ENCODE peak calls at places on chromosomes 6 and 20, in six cellular contexts. G, L, C, Q, M and K are unnamed samples. For H3K4me1, the result is how much of the 10 kb centered on the place peaks cover.

GRCh38 chr6:122620902-122621301 is 10.7 kb downstream of the PKIB start:
- DNase-seq in G (no peak), L (peak), C (no peak), Q (no peak), M (peak), K (no peak)

GRCh38 chr6:157271441-157271840 is 51.9 kb downstream of the TMEM242 start:
- DNase-seq in G (no peak), L (no peak), C (no peak), Q (no peak), M (no peak), K (no peak)

GRCh38 chr6:49826743-49827406 is 39.5 kb downstream of the CRISP1 start:
- DNase-seq in G (no peak), L (no peak), C (no peak), Q (peak), M (no peak), K (no peak)

GRCh38 chr20:62910217-62910766 is 16.0 kb downstream of the DIDO1 start:
- DNase-seq in G (no peak), L (no peak), C (no peak), Q (no peak), M (no peak), K (no peak)

GRCh38 chr20:63947638-63948456 is 8.4 kb downstream of the UCKL1 start:
- DNase-seq in G (no peak), L (no peak), C (no peak), Q (no peak), M (peak), K (peak)

GRCh38 chr20:25085756-25086495 is 4.0 kb upstream of the VSX1 start:
- DNase-seq in G (no peak), L (no peak), C (no peak), Q (no peak), M (no peak), K (peak)

GRCh38 chr6:157107915-157108651 is 215.2 kb downstream of the TMEM242 start:
- DNase-seq in G (no peak), L (peak), C (peak), Q (no peak), M (peak), K (no peak)

GRCh38 chr6:170231496-170232185 is 59.2 kb downstream of the DLL1 start:
- DNase-seq in G (no peak), L (no peak), C (no peak), Q (no peak), M (peak), K (no peak)

GRCh38 chr20:19181552-19181951 is 30.9 kb upstream of the SLC24A3 start:
- DNase-seq in G (no peak), L (peak), C (no peak), Q (peak), M (peak), K (no peak)

GRCh38 chr6:77322604-77323003 is 140.7 kb downstream of the HTR1B start:
- DNase-seq in G (no peak), L (no peak), C (no peak), Q (no peak), M (no peak), K (no peak)

GRCh38 chr20:43941476-43942212 is 27.0 kb downstream of the TOX2 start:
- DNase-seq in G (no peak), L (peak), C (no peak), Q (no peak), M (peak), K (no peak)

GRCh38 chr20:34316191-34316814 is 13.1 kb upstream of the AHCY start:
- DNase-seq in G (no peak), L (peak), C (no peak), Q (no peak), M (peak), K (no peak)

GRCh38 chr6:112800439-112800838 is 453.3 kb downstream of the RFPL4B start:
- DNase-seq in G (no peak), L (peak), C (no peak), Q (no peak), M (no peak), K (no peak)

GRCh38 chr20:56949318-56949717 is 317.1 kb downstream of the BMP7 start:
- DNase-seq in G (no peak), L (no peak), C (no peak), Q (no peak), M (no peak), K (peak)

GRCh38 chr6:106799008-106799952 is 169.9 kb downstream of the QRSL1 start:
- DNase-seq in G (no peak), L (peak), C (peak), Q (peak), M (peak), K (peak)

GRCh38 chr6:126761854-126762253 is 356.6 kb upstream of the RSPO3 start:
- DNase-seq in G (no peak), L (no peak), C (no peak), Q (no peak), M (no peak), K (no peak)

GRCh38 chr6:36682328-36683144 is 4.0 kb downstream of the CDKN1A start:
- DNase-seq in G (no peak), L (peak), C (peak), Q (no peak), M (peak), K (peak)

GRCh38 chr20:32480361-32481199 is 104.6 kb downstream of the NOL4L start:
- DNase-seq in G (no peak), L (no peak), C (peak), Q (no peak), M (no peak), K (no peak)

GRCh38 chr6:78059171-78059570 is 406.3 kb downstream of the MEI4 start:
- DNase-seq in G (no peak), L (no peak), C (no peak), Q (no peak), M (no peak), K (no peak)

GRCh38 chr6:2426561-2427340 is 181.3 kb upstream of the GMDS start:
- DNase-seq in G (no peak), L (peak), C (no peak), Q (no peak), M (no peak), K (no peak)

GRCh38 chr20:46835418-46835817 is 59.2 kb upstream of the EYA2 start:
- DNase-seq in G (no peak), L (peak), C (no peak), Q (no peak), M (no peak), K (no peak)

GRCh38 chr20:45306431-45306982 is at the start of gene RBPJL:
- DNase-seq in G (no peak), L (peak), C (no peak), Q (no peak), M (no peak), K (no peak)

DNA sequence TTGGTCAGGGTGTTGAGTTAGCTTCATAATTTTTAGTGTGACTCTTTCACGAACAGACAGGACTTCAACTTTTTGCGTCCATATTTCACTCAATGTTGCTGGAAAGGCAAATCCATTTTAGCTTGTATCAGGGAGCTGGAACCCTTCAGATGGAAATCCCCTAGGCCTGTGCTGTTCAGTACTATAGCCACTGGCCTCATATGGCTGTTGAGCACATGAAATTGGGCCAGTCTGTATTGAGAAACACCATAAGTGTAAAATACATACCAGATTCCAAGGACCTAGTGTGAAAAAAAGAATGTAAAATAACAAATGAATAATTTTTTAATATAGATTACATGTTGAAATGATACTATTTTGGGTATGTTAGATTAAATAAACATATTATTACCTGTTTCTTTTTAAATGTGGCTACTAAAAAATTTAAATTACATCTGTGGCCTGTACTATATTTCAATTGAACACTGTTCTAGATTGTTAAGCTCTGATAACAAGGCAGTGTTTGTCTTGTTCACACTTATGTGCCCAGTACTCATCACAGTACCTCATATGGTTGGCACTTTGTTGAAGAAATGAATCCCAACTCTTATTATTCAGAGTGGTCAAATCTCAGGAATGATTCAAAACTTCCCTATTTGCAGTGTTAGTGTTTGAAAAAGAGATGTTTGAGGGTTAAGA is 34.3 kb downstream of the CTNNBL1 start:
- DNase-seq in G (no peak), L (no peak), C (no peak), Q (no peak), M (no peak), K (no peak)
- H3K4me1 ChIP-seq in G (under half), L (under half), C (under half), Q (under half), M (under half), K (under half)

GRCh38 chr6:104640141-104640700 is 219.5 kb downstream of the HACE1 start:
- DNase-seq in G (no peak), L (no peak), C (no peak), Q (no peak), M (no peak), K (no peak)

GRCh38 chr6:104640761-104641160 is 219.0 kb downstream of the HACE1 start:
- DNase-seq in G (no peak), L (no peak), C (no peak), Q (no peak), M (no peak), K (no peak)

GRCh38 chr6:104644848-104645247 is 214.9 kb downstream of the HACE1 start:
- DNase-seq in G (no peak), L (no peak), C (no peak), Q (no peak), M (no peak), K (no peak)

GRCh38 chr6:104639671-104640070 is 220.0 kb downstream of the HACE1 start:
- DNase-seq in G (no peak), L (peak), C (no peak), Q (peak), M (peak), K (no peak)

DNA sequence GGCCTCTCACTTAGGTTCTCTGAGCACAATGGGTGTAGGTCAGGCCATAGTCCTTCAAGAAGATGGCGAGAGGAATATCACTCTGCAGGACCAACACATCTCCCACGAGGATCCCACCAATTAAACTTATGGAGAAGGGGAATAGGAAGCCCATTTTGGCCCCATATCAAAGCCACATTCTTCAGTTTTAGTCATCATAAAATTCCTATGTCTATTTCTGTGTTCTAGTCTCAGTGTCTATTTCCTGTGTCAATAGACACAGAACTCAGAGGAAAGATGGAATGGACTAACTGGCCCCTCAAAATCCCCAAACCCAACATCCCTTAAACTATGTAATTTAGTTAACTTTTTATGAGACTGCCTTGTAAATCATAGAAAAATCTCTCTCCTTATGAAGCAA is 216.8 kb downstream of the HACE1 start:
- DNase-seq in G (no peak), L (no peak), C (no peak), Q (no peak), M (no peak), K (no peak)
- TF ChIP-seq EZH2 in G (no peak), L (no peak), C (no peak), Q (no peak), M (no peak), K (no peak)

GRCh38 chr6:148769304-148769968 is 22.6 kb downstream of the UST start:
- DNase-seq in G (no peak), L (no peak), C (no peak), Q (no peak), M (no peak), K (no peak)

GRCh38 chr6:148771896-148772554 is 25.2 kb downstream of the UST start:
- DNase-seq in G (no peak), L (no peak), C (no peak), Q (no peak), M (no peak), K (peak)

GRCh38 chr6:148771212-148771601 is 24.4 kb downstream of the UST start:
- DNase-seq in G (no peak), L (no peak), C (no peak), Q (no peak), M (no peak), K (peak)

GRCh38 chr6:148768646-148769270 is 21.9 kb downstream of the UST start:
- DNase-seq in G (no peak), L (no peak), C (no peak), Q (no peak), M (no peak), K (no peak)

DNA sequence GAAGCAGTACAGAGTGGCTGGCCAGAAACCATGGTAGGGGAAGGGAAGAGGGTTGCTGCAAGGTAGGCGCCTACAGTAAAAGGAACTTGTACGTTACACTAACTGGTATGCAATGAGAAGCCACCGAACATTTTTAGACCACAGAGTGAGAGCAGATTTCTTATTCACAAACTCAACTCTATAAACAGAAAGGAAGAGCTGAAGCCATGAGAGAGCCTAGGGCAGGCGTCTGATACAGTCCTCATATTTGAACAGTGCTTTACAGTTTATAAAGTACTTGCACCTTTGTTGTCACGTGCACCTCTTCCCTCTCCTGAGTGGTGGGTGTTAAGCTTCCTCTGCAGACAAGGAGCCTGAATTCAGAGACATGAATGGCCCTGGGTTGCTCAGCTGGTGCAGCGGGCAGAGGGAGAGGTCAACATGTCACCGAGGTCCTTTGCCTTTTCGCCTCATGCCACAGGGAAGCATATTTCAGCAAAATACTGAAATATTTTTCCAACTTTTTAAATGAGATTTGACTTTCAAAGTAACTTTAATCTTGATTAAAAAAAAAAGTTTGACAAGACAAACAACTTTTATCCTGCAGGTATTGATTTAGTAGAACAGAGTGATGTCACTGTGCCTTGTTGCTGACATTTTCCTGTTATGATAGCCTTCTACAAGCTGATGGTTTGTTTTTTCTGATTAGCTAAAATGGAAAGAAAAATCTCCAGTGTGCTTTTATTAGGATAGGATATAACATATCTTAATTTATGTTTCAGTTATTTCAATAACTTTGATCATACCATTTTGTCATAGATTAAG is 23.8 kb downstream of the UST start:
- DNase-seq in G (no peak), L (no peak), C (no peak), Q (no peak), M (no peak), K (no peak)
- H3K4me2 ChIP-seq in G (no peak), L (no peak), C (no peak), Q (no peak), M (no peak), K (peak)

GRCh38 chr20:50305636-50306477 is 115.2 kb downstream of the CEBPB start:
- DNase-seq in G (no peak), L (peak), C (peak), Q (no peak), M (no peak), K (no peak)

GRCh38 chr20:50306478-50307423 is 116.1 kb downstream of the CEBPB start:
- DNase-seq in G (no peak), L (no peak), C (no peak), Q (no peak), M (no peak), K (no peak)

GRCh38 chr20:50303573-50304500 is 113.2 kb downstream of the CEBPB start:
- DNase-seq in G (no peak), L (peak), C (peak), Q (no peak), M (no peak), K (no peak)

GRCh38 chr20:50304501-50304856 is 113.8 kb downstream of the CEBPB start:
- DNase-seq in G (no peak), L (peak), C (peak), Q (no peak), M (no peak), K (no peak)

GRCh38 chr20:50304883-50305635 is 114.4 kb downstream of the CEBPB start:
- DNase-seq in G (no peak), L (peak), C (peak), Q (no peak), M (peak), K (no peak)
- H3K4me1 ChIP-seq in G (under half), L (half or more), C (under half), Q (under half), M (under half), K (under half)

GRCh38 chr6:28816909-28817807 is 106.6 kb downstream of the TRIM27 start:
- DNase-seq in G (no peak), L (peak), C (no peak), Q (no peak), M (peak), K (no peak)
- TF ChIP-seq EZH2 in G (peak), L (no peak), C (peak), Q (peak), M (no peak), K (no peak)

GRCh38 chr6:5462856-5463255 is 201.5 kb downstream of the FARS2 start:
- DNase-seq in G (no peak), L (no peak), C (no peak), Q (no peak), M (no peak), K (no peak)
- H3K4me2 ChIP-seq in G (no peak), L (no peak), C (no peak), Q (no peak), M (no peak), K (no peak)

GRCh38 chr6:142855877-142856606 is 88.9 kb downstream of the HIVEP2 start:
- DNase-seq in G (no peak), L (no peak), C (no peak), Q (no peak), M (no peak), K (no peak)
- H3K4me1 ChIP-seq in G (under half), L (under half), C (under half), Q (half or more), M (under half), K (under half)

GRCh38 chr6:159169557-159170332 is 545 bp downstream of the FNDC1 start:
- DNase-seq in G (no peak), L (peak), C (peak), Q (no peak), M (peak), K (no peak)

GRCh38 chr6:159168536-159169192 is 536 bp upstream of the FNDC1 start:
- DNase-seq in G (no peak), L (peak), C (peak), Q (no peak), M (no peak), K (no peak)

GRCh38 chr6:159169193-159169555 is at the start of gene FNDC1:
- DNase-seq in G (no peak), L (peak), C (peak), Q (no peak), M (no peak), K (no peak)

GRCh38 chr6:159170999-159171712 is 2.0 kb downstream of the FNDC1 start:
- DNase-seq in G (no peak), L (peak), C (peak), Q (no peak), M (peak), K (no peak)

DNA sequence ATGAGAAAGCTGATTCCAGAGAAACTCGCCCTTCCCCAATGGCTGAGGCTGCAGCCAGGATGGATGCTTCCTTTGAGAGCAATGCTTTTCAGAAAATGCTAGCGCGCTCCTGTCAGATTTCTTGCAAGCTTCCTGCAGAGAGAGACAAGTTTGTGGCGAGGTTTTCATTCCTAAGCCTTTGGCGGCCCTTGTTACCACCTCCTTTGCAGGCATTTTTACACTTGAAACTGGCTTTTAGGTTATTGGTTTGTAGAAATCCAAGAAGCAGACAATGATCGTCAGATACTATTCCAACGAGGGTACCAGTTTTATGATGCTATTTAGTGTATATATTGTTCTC is 1.1 kb downstream of the FNDC1 start:
- DNase-seq in G (no peak), L (no peak), C (no peak), Q (no peak), M (no peak), K (no peak)
- TF ChIP-seq EZH2 in G (peak), L (no peak), C (no peak), Q (no peak), M (no peak), K (no peak)